ENCODE peak calls at places on chromosome X, in eight cellular contexts. R, W, Q, A, G, N, E and P are unnamed samples.
A peak's percentile ranks its signal among the peaks of the same experiment; 100 is the strongest.

GRCh38 chrX:57930051-57930450 is 19.8 kb upstream of the ZXDA start:
- DNase-seq in G (no peak), N (no peak), A (no peak), W (no peak), Q (no peak), E (peak; percentile 11), R (no peak), P (no peak)

GRCh38 chrX:13533726-13534125 is 35.7 kb upstream of the EGFL6 start:
- DNase-seq in Q (no peak), N (no peak), A (no peak), E (peak; percentile 24), R (no peak), G (no peak), W (no peak), P (no peak)

GRCh38 chrX:120446503-120446902 is 22.6 kb downstream of the LAMP2 start:
- DNase-seq in G (no peak), N (no peak), R (no peak), A (no peak), W (no peak), Q (no peak), E (peak; percentile 59), P (no peak)

GRCh38 chrX:77668391-77669237 is 117.4 kb downstream of the ATRX start:
- DNase-seq in A (no peak), R (no peak), Q (peak; percentile 0), E (peak; percentile 55), G (no peak), N (no peak), W (no peak), P (no peak)

GRCh38 chrX:115467961-115468360 is 93.0 kb upstream of the PLS3 start:
- DNase-seq in E (no peak), R (no peak), Q (no peak), N (no peak), A (no peak), W (no peak), G (no peak), P (no peak)

GRCh38 chrX:83419030-83419792 is 88.9 kb upstream of the POU3F4 start:
- DNase-seq in G (no peak), R (no peak), W (no peak), A (no peak), E (no peak), N (no peak), Q (no peak), P (no peak)

GRCh38 chrX:93422693-93423092 is 250.7 kb downstream of the NAP1L3 start:
- DNase-seq in N (no peak), Q (no peak), W (no peak), A (no peak), G (no peak), E (peak; percentile 1), R (no peak), P (no peak)

GRCh38 chrX:56615282-56615681 is 51.9 kb downstream of the UBQLN2 start:
- DNase-seq in G (peak; percentile 63), Q (no peak), E (no peak), N (no peak), A (no peak), W (no peak), R (no peak), P (no peak)

GRCh38 chrX:18286322-18286831 is 65.7 kb upstream of the BEND2 start:
- DNase-seq in N (no peak), W (no peak), Q (no peak), R (no peak), G (no peak), A (no peak), E (no peak), P (no peak)

GRCh38 chrX:41823402-41823801 is 99.4 kb downstream of the GPR82 start:
- DNase-seq in G (no peak), N (no peak), R (no peak), E (no peak), A (no peak), Q (no peak), W (no peak), P (no peak)

GRCh38 chrX:9807355-9808182 is 21.3 kb downstream of the SHROOM2 start:
- DNase-seq in N (no peak), W (no peak), E (no peak), Q (no peak), R (no peak), A (no peak), G (no peak), P (no peak)

GRCh38 chrX:67619253-67619652 is 75.4 kb downstream of the AR start:
- DNase-seq in Q (no peak), A (no peak), E (peak; percentile 33), G (no peak), N (no peak), R (no peak), W (no peak), P (no peak)

GRCh38 chrX:40148439-40149285 is 50.9 kb upstream of the BCOR start:
- DNase-seq in E (no peak), N (no peak), R (no peak), Q (no peak), A (no peak), W (no peak), G (peak; percentile 59), P (no peak)

GRCh38 chrX:21989415-21989814 is 42.7 kb upstream of the PHEX start:
- DNase-seq in G (no peak), W (no peak), N (no peak), R (no peak), E (no peak), Q (no peak), A (no peak), P (no peak)
- H3K4me1 ChIP-seq in G (no peaks in the 10 kb centered on the region), W (no peaks in the 10 kb centered on the region), N (no peaks in the 10 kb centered on the region), R (no peaks in the 10 kb centered on the region), E (peaks cover 5% of the 10 kb centered on the region), Q (peaks cover 13% of the 10 kb centered on the region), A (no peaks in the 10 kb centered on the region), P (no peaks in the 10 kb centered on the region)

DNA sequence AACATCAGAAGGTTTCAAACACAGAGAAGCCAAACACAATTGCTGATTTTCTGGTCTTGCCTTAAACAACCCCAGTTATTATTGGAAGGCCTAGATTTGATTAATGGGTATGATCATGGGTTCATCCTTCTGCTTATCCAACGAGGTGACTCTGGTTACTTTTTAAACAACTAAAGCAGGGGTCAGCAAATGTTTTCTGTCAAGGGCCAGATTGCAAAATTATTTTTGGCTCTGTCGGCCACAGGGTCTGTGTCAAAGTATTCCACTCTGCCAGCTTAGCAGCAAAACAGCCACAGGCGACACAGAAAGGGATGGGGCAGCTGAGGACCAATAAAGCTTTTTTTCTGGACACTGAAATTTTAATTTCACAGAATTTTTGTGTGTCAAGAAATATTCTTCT is 249.1 kb upstream of the STS start:
- DNase-seq in W (no peak), G (no peak), R (no peak), E (no peak), N (no peak), A (no peak), Q (no peak), P (no peak)
- TF ChIP-seq POLR2A in W (no peak), G (no peak), R (no peak), E (no peak), N (no peak), A (no peak), Q (no peak), P (no peak)

DNA sequence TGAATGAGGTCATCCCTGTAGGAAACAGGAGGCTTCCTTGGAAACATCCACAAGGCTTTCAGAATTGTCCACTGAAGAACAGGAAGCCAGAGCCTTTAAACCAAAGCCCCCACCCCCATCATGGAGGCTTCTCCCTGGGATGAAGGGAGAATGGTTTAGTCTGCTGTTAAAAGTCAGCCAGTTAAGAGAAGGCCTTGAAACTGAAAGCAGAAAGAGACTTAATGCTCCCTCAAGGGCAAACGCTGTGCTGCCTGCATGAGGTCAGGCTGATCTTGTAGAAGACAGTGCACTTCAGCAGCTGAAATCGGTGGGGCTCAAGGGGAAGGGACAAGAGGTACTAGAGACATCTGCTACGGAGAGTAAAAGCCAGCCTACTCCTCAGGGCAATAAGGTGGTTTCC is 69.0 kb downstream of the HPRT1 start:
- DNase-seq in E (no peak), Q (no peak), G (no peak), R (no peak), A (peak; percentile 49), W (no peak), N (no peak), P (no peak)
- H3K27ac ChIP-seq in E (no peak overlapping the region), Q (peak overlapping the region; percentile 22), G (no peak overlapping the region), R (no peak overlapping the region), A (peak overlapping the region; percentile 30), W (no peak overlapping the region), N (no peak overlapping the region), P (no peak overlapping the region)

DNA sequence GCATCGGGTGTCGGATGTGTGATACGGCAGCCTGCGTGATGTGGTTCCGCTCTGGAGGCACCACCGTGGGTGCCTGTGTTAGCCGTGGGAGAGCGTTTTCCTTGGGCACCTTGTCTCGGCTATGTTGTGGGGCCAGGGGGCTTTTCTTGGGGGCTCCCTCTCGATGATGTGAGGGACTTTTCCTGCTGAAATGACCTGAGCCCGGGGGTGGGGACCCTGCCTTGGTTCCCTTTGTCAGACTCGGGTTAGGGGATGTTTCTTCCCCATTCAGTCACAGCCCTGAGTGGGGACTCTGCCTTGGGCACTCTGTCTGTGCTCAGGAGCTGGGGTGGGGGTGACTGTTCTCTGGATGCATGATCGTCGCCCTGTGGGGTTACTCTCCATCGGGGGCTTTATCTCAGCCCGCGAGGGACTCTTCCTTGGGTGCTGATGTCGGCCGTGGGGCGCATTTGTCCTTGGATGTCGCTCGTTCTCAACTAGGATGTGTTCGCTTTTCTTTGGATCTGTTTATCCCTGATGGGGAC is 26.7 kb downstream of the CT45A3 start:
- DNase-seq in A (no peak), W (no peak), Q (no peak), R (no peak), G (no peak), N (no peak), E (no peak), P (no peak)
- H3K4me1 ChIP-seq in A (no peaks in the 10 kb centered on the region), W (no peaks in the 10 kb centered on the region), Q (no peaks in the 10 kb centered on the region), R (no peaks in the 10 kb centered on the region), G (no peaks in the 10 kb centered on the region), N (no peaks in the 10 kb centered on the region), E (no peaks in the 10 kb centered on the region), P (no peaks in the 10 kb centered on the region)

GRCh38 chrX:50206753-50207152 is 2.2 kb downstream of the CCNB3 start:
- DNase-seq in Q (no peak), R (no peak), N (no peak), E (no peak), G (no peak), W (no peak), A (no peak), P (no peak)

GRCh38 chrX:50200907-50201306 is at the start of gene AKAP4:
- DNase-seq in G (no peak), A (no peak), N (no peak), E (no peak), W (no peak), R (no peak), Q (no peak), P (no peak)

GRCh38 chrX:50202539-50202938 is 1.7 kb upstream of the AKAP4 start:
- DNase-seq in E (no peak), Q (no peak), G (no peak), W (no peak), A (no peak), N (no peak), R (no peak), P (no peak)

GRCh38 chrX:50204364-50204899 is at the start of gene CCNB3:
- DNase-seq in G (peak; percentile 87), A (peak; percentile 57), Q (peak; percentile 46), W (peak; percentile 33), N (peak; percentile 83), R (peak; percentile 81), E (peak; percentile 56), P (peak; percentile 65)
- TF ChIP-seq POLR2A in G (no peak), A (no peak), Q (peak; percentile 44), W (no peak), N (no peak), R (no peak), E (no peak), P (no peak)

GRCh38 chrX:124349054-124349453 is 2.7 kb downstream of the SH2D1A start:
- DNase-seq in A (no peak), E (no peak), N (no peak), G (no peak), W (no peak), R (no peak), Q (no peak), P (no peak)
- H3K27ac ChIP-seq in A (no peak overlapping the region), E (no peak overlapping the region), N (no peak overlapping the region), G (no peak overlapping the region), W (no peak overlapping the region), R (no peak overlapping the region), Q (no peak overlapping the region), P (no peak overlapping the region)